ENCODE peak calls at places on chromosomes 11 and 22, in six cellular contexts. S is transverse colon, Y is KBM-7, I is activated T-helper 1 cell treated with Interleukin-2 at 50 U/mL for 16 hours, H is iPS-NIHi11, E is EL. L is an unnamed sample.

GRCh38 chr11:78822931-78823423 is 248.3 kb upstream of the NARS2 start:
- DNase-seq in I (no peak), H (no peak), Y (no peak), S (no peak), E (no peak), L (no peak)

GRCh38 chr11:114154271-114155047 is 94.9 kb downstream of the ZBTB16 start:
- DNase-seq in H (no peak), S (no peak), E (no peak), I (no peak), Y (no peak), L (no peak)

GRCh38 chr11:2881076-2881973 is 4.2 kb downstream of the CDKN1C start:
- DNase-seq in Y (no peak), S (no peak), I (no peak), H (no peak), E (no peak), L (no peak)

GRCh38 chr22:45757068-45757467 is 85.4 kb downstream of the ATXN10 start:
- DNase-seq in H (peak), Y (no peak), I (no peak), E (no peak), S (no peak), L (no peak)

GRCh38 chr11:876550-876949 is 33.9 kb downstream of the TSPAN4 start:
- DNase-seq in E (no peak), H (no peak), I (no peak), S (no peak), Y (no peak), L (no peak)

GRCh38 chr11:65427691-65428577 is 5.3 kb downstream of the NEAT1 start:
- DNase-seq in S (peak), E (peak), H (no peak), Y (peak), I (no peak), L (no peak)

GRCh38 chr11:65213322-65214211 is 31.8 kb downstream of the CAPN1 start:
- DNase-seq in S (no peak), I (no peak), Y (peak), E (no peak), H (peak), L (peak)

GRCh38 chr11:125756050-125756449 is 10.0 kb downstream of the PATE1 start:
- DNase-seq in E (no peak), Y (no peak), H (no peak), I (no peak), S (no peak), L (no peak)

GRCh38 chr11:88431675-88432341 is 94.3 kb upstream of the CTSC start:
- DNase-seq in Y (no peak), H (no peak), I (no peak), E (no peak), S (no peak), L (no peak)

GRCh38 chr11:64844330-64845124 is at the start of gene CDC42BPG:
- DNase-seq in E (peak), S (peak), Y (peak), I (peak), H (peak), L (peak)

GRCh38 chr11:109155291-109155690 is 266.7 kb upstream of the C11orf87 start:
- DNase-seq in Y (no peak), I (no peak), H (no peak), E (no peak), S (no peak), L (no peak)

GRCh38 chr11:120523196-120523595 is 11.6 kb downstream of the GRIK4 start:
- DNase-seq in Y (no peak), E (no peak), S (no peak), H (peak), I (no peak), L (no peak)

GRCh38 chr22:45550416-45550815 is 47.7 kb downstream of the FBLN1 start:
- DNase-seq in Y (no peak), I (no peak), E (no peak), S (no peak), H (no peak), L (no peak)

GRCh38 chr11:31387379-31387778 is 17.7 kb downstream of the DNAJC24 start:
- DNase-seq in H (no peak), E (peak), Y (no peak), S (no peak), I (no peak), L (no peak)

GRCh38 chr11:134677338-134677948 is 265.4 kb upstream of the B3GAT1 start:
- DNase-seq in H (no peak), E (no peak), I (no peak), Y (no peak), S (no peak), L (no peak)

GRCh38 chr22:46027219-46028068 is 50.5 kb upstream of the WNT7B start:
- DNase-seq in H (peak), I (no peak), E (no peak), S (peak), Y (no peak), L (peak)

GRCh38 chr22:38638216-38638615 is 18.0 kb downstream of the FAM227A start:
- DNase-seq in H (no peak), I (no peak), Y (no peak), S (no peak), E (no peak), L (no peak)

GRCh38 chr11:64874308-64874707 is 4.1 kb downstream of the EHD1 start:
- DNase-seq in E (no peak), H (no peak), I (no peak), Y (no peak), S (peak), L (no peak)

GRCh38 chr11:87255589-87255988 is 217.9 kb downstream of the TMEM135 start:
- DNase-seq in I (no peak), S (no peak), H (no peak), E (no peak), Y (peak), L (no peak)

L was measured in HT-29.